ENCODE peak calls at places on chromosomes 16 and 17, in seven cellular contexts. One of them, this sample, is unnamed.

GRCh38 chr16:67349172-67349571 is 22.6 kb downstream of the LRRC36 start:
- DNase-seq in HCT116: peak
- DNase-seq in right lobe of liver: no peak
- DNase-seq in upper lobe of right lung: no peak
- DNase-seq in uterus: no peak
- DNase-seq in Peyer's patch: no peak
- DNase-seq in upper lobe of left lung: no peak
- DNase-seq in this sample: no peak

GRCh38 chr16:73956592-73957495 is 339.8 kb upstream of the PSMD7 start:
- DNase-seq in HCT116: peak
- DNase-seq in right lobe of liver: no peak
- DNase-seq in upper lobe of right lung: no peak
- DNase-seq in uterus: peak
- DNase-seq in Peyer's patch: no peak
- DNase-seq in upper lobe of left lung: no peak
- DNase-seq in this sample: peak

GRCh38 chr17:33120103-33120502 is 128.5 kb downstream of the SPACA3 start:
- DNase-seq in HCT116: no peak
- DNase-seq in right lobe of liver: no peak
- DNase-seq in upper lobe of right lung: no peak
- DNase-seq in uterus: no peak
- DNase-seq in Peyer's patch: no peak
- DNase-seq in upper lobe of left lung: no peak
- DNase-seq in this sample: no peak

GRCh38 chr17:68611353-68612227 is 10.4 kb upstream of the FAM20A start:
- DNase-seq in HCT116: no peak
- DNase-seq in right lobe of liver: no peak
- DNase-seq in upper lobe of right lung: no peak
- DNase-seq in uterus: no peak
- DNase-seq in Peyer's patch: no peak
- DNase-seq in upper lobe of left lung: no peak
- DNase-seq in this sample: no peak

GRCh38 chr16:56451753-56452689 is 667 bp downstream of the OGFOD1 start:
- DNase-seq in HCT116: peak
- DNase-seq in right lobe of liver: peak
- DNase-seq in upper lobe of right lung: no peak
- DNase-seq in uterus: no peak
- DNase-seq in Peyer's patch: no peak
- DNase-seq in upper lobe of left lung: no peak
- DNase-seq in this sample: peak

GRCh38 chr16:76222853-76223252 is 54.3 kb upstream of the CNTNAP4 start:
- DNase-seq in HCT116: no peak
- DNase-seq in right lobe of liver: no peak
- DNase-seq in upper lobe of right lung: no peak
- DNase-seq in uterus: no peak
- DNase-seq in Peyer's patch: no peak
- DNase-seq in upper lobe of left lung: no peak
- DNase-seq in this sample: no peak

GRCh38 chr16:73056911-73057310 is 9.0 kb upstream of the ZFHX3 start:
- DNase-seq in HCT116: no peak
- DNase-seq in right lobe of liver: no peak
- DNase-seq in upper lobe of right lung: no peak
- DNase-seq in uterus: no peak
- DNase-seq in Peyer's patch: no peak
- DNase-seq in upper lobe of left lung: no peak
- DNase-seq in this sample: no peak

GRCh38 chr16:79154081-79154480 is 446.5 kb downstream of the MAF start:
- DNase-seq in HCT116: no peak
- DNase-seq in right lobe of liver: no peak
- DNase-seq in upper lobe of right lung: no peak
- DNase-seq in uterus: no peak
- DNase-seq in Peyer's patch: no peak
- DNase-seq in upper lobe of left lung: no peak
- DNase-seq in this sample: no peak

GRCh38 chr16:50196736-50197135 is 43.6 kb downstream of the TENT4B start:
- DNase-seq in HCT116: no peak
- DNase-seq in right lobe of liver: no peak
- DNase-seq in upper lobe of right lung: no peak
- DNase-seq in uterus: no peak
- DNase-seq in Peyer's patch: no peak
- DNase-seq in upper lobe of left lung: no peak
- DNase-seq in this sample: no peak

GRCh38 chr17:8294814-8295316 is 335 bp downstream of the SLC25A35 start:
- DNase-seq in HCT116: no peak
- DNase-seq in right lobe of liver: no peak
- DNase-seq in upper lobe of right lung: no peak
- DNase-seq in uterus: no peak
- DNase-seq in Peyer's patch: no peak
- DNase-seq in upper lobe of left lung: no peak
- DNase-seq in this sample: no peak

GRCh38 chr17:8290043-8290442 is 1.6 kb downstream of the RANGRF start:
- DNase-seq in HCT116: no peak
- DNase-seq in right lobe of liver: no peak
- DNase-seq in upper lobe of right lung: no peak
- DNase-seq in uterus: no peak
- DNase-seq in Peyer's patch: no peak
- DNase-seq in upper lobe of left lung: no peak
- DNase-seq in this sample: no peak

GRCh38 chr17:8289103-8289397 is 580 bp downstream of the RANGRF start:
- DNase-seq in HCT116: peak
- DNase-seq in right lobe of liver: no peak
- DNase-seq in upper lobe of right lung: no peak
- DNase-seq in uterus: peak
- DNase-seq in Peyer's patch: no peak
- DNase-seq in upper lobe of left lung: peak
- DNase-seq in this sample: no peak

GRCh38 chr17:8292639-8293395 is 2.4 kb downstream of the SLC25A35 start:
- DNase-seq in HCT116: no peak
- DNase-seq in right lobe of liver: no peak
- DNase-seq in upper lobe of right lung: no peak
- DNase-seq in uterus: no peak
- DNase-seq in Peyer's patch: no peak
- DNase-seq in upper lobe of left lung: no peak
- DNase-seq in this sample: no peak

DNA sequence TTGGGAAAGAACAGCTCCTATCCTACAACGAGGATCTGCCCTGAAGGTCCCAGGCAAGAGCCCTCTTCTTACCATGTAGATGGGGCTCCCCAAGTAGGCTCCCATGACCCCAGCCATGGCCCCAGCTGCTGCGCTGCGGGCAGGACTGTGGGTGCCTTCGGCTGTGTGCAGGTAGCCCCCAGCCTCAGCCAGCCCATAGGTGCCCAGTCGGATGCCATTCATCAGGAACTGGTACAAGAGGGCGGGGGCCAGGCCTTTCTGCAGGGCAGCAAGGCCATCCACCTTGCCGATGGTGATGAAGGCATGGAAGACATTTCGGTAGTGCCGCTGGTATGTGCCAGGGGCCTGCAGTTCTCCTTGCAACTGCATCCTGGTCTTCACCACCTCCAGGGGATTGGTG is 839 bp downstream of the SLC25A35 start:
- DNase-seq in HCT116: no peak
- DNase-seq in right lobe of liver: no peak
- DNase-seq in upper lobe of right lung: no peak
- DNase-seq in uterus: no peak
- DNase-seq in Peyer's patch: no peak
- DNase-seq in upper lobe of left lung: peak
- DNase-seq in this sample: no peak
- H3K4me3 ChIP-seq in HCT116: peak
- H3K4me3 ChIP-seq in right lobe of liver: no peak
- H3K4me3 ChIP-seq in upper lobe of right lung: peak
- H3K4me3 ChIP-seq in uterus: no peak
- H3K4me3 ChIP-seq in Peyer's patch: no peak
- H3K4me3 ChIP-seq in upper lobe of left lung: no peak
- H3K4me3 ChIP-seq in this sample: peak

GRCh38 chr17:17032131-17032692 is 10.0 kb upstream of the MPRIP start:
- DNase-seq in HCT116: no peak
- DNase-seq in right lobe of liver: peak
- DNase-seq in upper lobe of right lung: peak
- DNase-seq in uterus: no peak
- DNase-seq in Peyer's patch: peak
- DNase-seq in upper lobe of left lung: peak
- DNase-seq in this sample: peak
- H3K27ac ChIP-seq in HCT116: peak
- H3K27ac ChIP-seq in right lobe of liver: peak
- H3K27ac ChIP-seq in upper lobe of right lung: peak
- H3K27ac ChIP-seq in uterus: no peak
- H3K27ac ChIP-seq in Peyer's patch: no peak
- H3K27ac ChIP-seq in upper lobe of left lung: peak
- H3K27ac ChIP-seq in this sample: peak

DNA sequence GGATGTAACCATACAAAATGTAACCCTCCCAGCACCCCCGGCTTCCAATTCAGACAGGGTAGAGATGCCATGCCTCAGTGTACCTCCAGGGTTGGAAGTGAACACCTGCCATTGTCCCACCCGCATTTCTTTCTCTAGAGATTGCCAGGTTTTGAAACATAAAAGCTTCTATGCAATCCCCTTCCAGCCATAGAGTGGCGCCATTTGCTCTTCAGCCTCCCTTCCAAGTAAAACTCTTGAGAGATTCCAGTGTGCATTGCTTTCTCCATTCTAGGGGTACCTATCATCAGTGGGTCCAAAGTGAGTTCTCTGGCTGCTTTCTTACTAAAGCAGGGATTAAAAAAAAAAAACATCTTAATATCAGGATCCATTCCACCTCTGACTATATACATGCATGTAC is 133.1 kb upstream of the RPL38 start:
- DNase-seq in HCT116: no peak
- DNase-seq in right lobe of liver: no peak
- DNase-seq in upper lobe of right lung: no peak
- DNase-seq in uterus: no peak
- DNase-seq in Peyer's patch: no peak
- DNase-seq in upper lobe of left lung: no peak
- DNase-seq in this sample: no peak
- TF ChIP-seq CTCF in HCT116: no peak
- TF ChIP-seq CTCF in right lobe of liver: no peak
- TF ChIP-seq CTCF in upper lobe of right lung: no peak
- TF ChIP-seq CTCF in uterus: no peak
- TF ChIP-seq CTCF in Peyer's patch: no peak
- TF ChIP-seq CTCF in upper lobe of left lung: no peak
- TF ChIP-seq CTCF in this sample: no peak

DNA sequence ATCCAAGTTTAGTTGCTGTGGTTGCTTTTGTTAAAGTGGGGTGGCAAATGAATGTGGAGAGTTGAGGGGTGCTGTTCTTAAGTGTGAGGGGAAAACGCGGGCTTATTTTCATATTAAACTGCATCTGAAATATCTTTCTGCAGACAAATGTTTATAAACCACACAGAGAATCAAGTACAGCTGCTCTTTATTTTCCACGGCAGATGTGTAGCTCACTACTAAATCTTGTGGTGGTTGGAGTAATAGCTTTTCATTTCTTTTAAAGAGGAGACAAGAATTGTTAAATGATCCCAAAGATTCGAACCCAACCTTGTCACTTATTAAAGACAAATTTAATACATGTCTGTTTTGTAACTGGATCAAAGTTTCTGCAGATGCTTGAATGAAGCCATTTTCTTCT is 2.1 kb downstream of the CLTC start:
- DNase-seq in HCT116: no peak
- DNase-seq in right lobe of liver: no peak
- DNase-seq in upper lobe of right lung: no peak
- DNase-seq in uterus: no peak
- DNase-seq in Peyer's patch: no peak
- DNase-seq in upper lobe of left lung: no peak
- DNase-seq in this sample: no peak
- H3K4me3 ChIP-seq in HCT116: no peak
- H3K4me3 ChIP-seq in right lobe of liver: peak
- H3K4me3 ChIP-seq in upper lobe of right lung: peak
- H3K4me3 ChIP-seq in uterus: no peak
- H3K4me3 ChIP-seq in Peyer's patch: peak
- H3K4me3 ChIP-seq in upper lobe of left lung: no peak
- H3K4me3 ChIP-seq in this sample: peak

GRCh38 chr16:11875721-11876120 is 24.4 kb upstream of the RSL1D1 start:
- DNase-seq in HCT116: no peak
- DNase-seq in right lobe of liver: no peak
- DNase-seq in upper lobe of right lung: no peak
- DNase-seq in uterus: no peak
- DNase-seq in Peyer's patch: no peak
- DNase-seq in upper lobe of left lung: no peak
- DNase-seq in this sample: no peak

GRCh38 chr16:11876306-11876705 is 25.0 kb upstream of the RSL1D1 start:
- DNase-seq in HCT116: no peak
- DNase-seq in right lobe of liver: no peak
- DNase-seq in upper lobe of right lung: peak
- DNase-seq in uterus: no peak
- DNase-seq in Peyer's patch: no peak
- DNase-seq in upper lobe of left lung: peak
- DNase-seq in this sample: no peak

GRCh38 chr16:11880047-11880446 is 28.7 kb upstream of the RSL1D1 start:
- DNase-seq in HCT116: no peak
- DNase-seq in right lobe of liver: no peak
- DNase-seq in upper lobe of right lung: no peak
- DNase-seq in uterus: no peak
- DNase-seq in Peyer's patch: no peak
- DNase-seq in upper lobe of left lung: no peak
- DNase-seq in this sample: no peak

GRCh38 chr16:11877374-11877773 is 26.0 kb upstream of the RSL1D1 start:
- DNase-seq in HCT116: no peak
- DNase-seq in right lobe of liver: no peak
- DNase-seq in upper lobe of right lung: no peak
- DNase-seq in uterus: no peak
- DNase-seq in Peyer's patch: no peak
- DNase-seq in upper lobe of left lung: no peak
- DNase-seq in this sample: no peak
- H3K27ac ChIP-seq in HCT116: no peak
- H3K27ac ChIP-seq in right lobe of liver: no peak
- H3K27ac ChIP-seq in upper lobe of right lung: no peak
- H3K27ac ChIP-seq in uterus: no peak
- H3K27ac ChIP-seq in Peyer's patch: no peak
- H3K27ac ChIP-seq in upper lobe of left lung: no peak
- H3K27ac ChIP-seq in this sample: no peak

GRCh38 chr17:59106463-59107305 is at the start of gene TRIM37:
- DNase-seq in HCT116: peak
- DNase-seq in right lobe of liver: peak
- DNase-seq in upper lobe of right lung: peak
- DNase-seq in uterus: peak
- DNase-seq in Peyer's patch: peak
- DNase-seq in upper lobe of left lung: peak
- DNase-seq in this sample: peak
- TF ChIP-seq CTCF in HCT116: no peak
- TF ChIP-seq CTCF in right lobe of liver: peak
- TF ChIP-seq CTCF in upper lobe of right lung: peak
- TF ChIP-seq CTCF in uterus: no peak
- TF ChIP-seq CTCF in Peyer's patch: peak
- TF ChIP-seq CTCF in upper lobe of left lung: peak
- TF ChIP-seq CTCF in this sample: no peak